ENCODE peak calls at places on chromosomes 13 and 19, in seven cellular contexts. M is memory B cell; D is SK-N-SH; X is mucosa of gallbladder; K is caudate nucleus; P is activated CD8-positive, alpha-beta memory T cell treated with anti-CD3 and anti-CD28 coated beads for 4 hours; T is NCI-H748 treated with DMSO at 0.1 percent for 48 hours. C is an unnamed sample.

GRCh38 chr19:11480081-11480926 is 542 bp downstream of the ELAVL3 start:
- DNase-seq in M (no peak), D (peak), X (no peak), K (peak), P (no peak), T (no peak), C (no peak)

GRCh38 chr19:38917921-38918491 is 6.0 kb upstream of the CCER2 start:
- DNase-seq in M (no peak), D (peak), X (no peak), K (no peak), P (no peak), T (no peak), C (no peak)

GRCh38 chr19:5230730-5231555 is 109.7 kb downstream of the PTPRS start:
- DNase-seq in M (no peak), D (no peak), X (no peak), K (no peak), P (no peak), T (no peak), C (no peak)

GRCh38 chr19:39350156-39350555 is 7.9 kb downstream of the SAMD4B start:
- DNase-seq in M (no peak), D (no peak), X (no peak), K (no peak), P (no peak), T (no peak), C (no peak)

GRCh38 chr13:93388701-93389100 is 162.1 kb downstream of the GPC6 start:
- DNase-seq in M (no peak), D (no peak), X (no peak), K (no peak), P (no peak), T (no peak), C (no peak)

GRCh38 chr13:109892101-109892500 is 105.7 kb upstream of the IRS2 start:
- DNase-seq in M (no peak), D (no peak), X (no peak), K (no peak), P (no peak), T (no peak), C (no peak)

GRCh38 chr13:42333613-42334328 is 61.8 kb downstream of the AKAP11 start:
- DNase-seq in M (no peak), D (no peak), X (no peak), K (no peak), P (no peak), T (peak), C (no peak)

GRCh38 chr13:27988520-27988919 is at the start of gene URAD:
- DNase-seq in M (no peak), D (no peak), X (no peak), K (no peak), P (no peak), T (no peak), C (no peak)

GRCh38 chr13:107124129-107124718 is 556.3 kb upstream of the ARGLU1 start:
- DNase-seq in M (no peak), D (peak), X (no peak), K (no peak), P (no peak), T (peak), C (no peak)

GRCh38 chr13:71525004-71525403 is 342.0 kb downstream of the DACH1 start:
- DNase-seq in M (no peak), D (no peak), X (no peak), K (no peak), P (no peak), T (peak), C (no peak)

GRCh38 chr13:33932765-33933406 is 114.9 kb downstream of the RFC3 start:
- DNase-seq in M (no peak), D (peak), X (no peak), K (no peak), P (no peak), T (no peak), C (no peak)

GRCh38 chr19:33390120-33390907 is 16.8 kb downstream of the CEBPG start:
- DNase-seq in M (no peak), D (peak), X (no peak), K (no peak), P (no peak), T (no peak), C (no peak)

GRCh38 chr13:91661692-91662490 is 263.5 kb downstream of the GPC5 start:
- DNase-seq in M (no peak), D (no peak), X (no peak), K (no peak), P (no peak), T (no peak), C (no peak)

GRCh38 chr13:99269627-99270252 is 11.6 kb upstream of the GPR18 start:
- DNase-seq in M (no peak), D (peak), X (no peak), K (no peak), P (peak), T (peak), C (no peak)

GRCh38 chr13:98556968-98557591 is 19.8 kb downstream of the STK24 start:
- DNase-seq in M (no peak), D (peak), X (peak), K (no peak), P (peak), T (no peak), C (no peak)

GRCh38 chr13:37364024-37364423 is 234.5 kb downstream of the POSTN start:
- DNase-seq in M (no peak), D (no peak), X (no peak), K (no peak), P (no peak), T (no peak), C (no peak)

GRCh38 chr13:80116107-80116506 is 224.8 kb downstream of the SPRY2 start:
- DNase-seq in M (no peak), D (no peak), X (no peak), K (no peak), P (no peak), T (no peak), C (no peak)

GRCh38 chr19:55253842-55254624 is 4.8 kb downstream of the PPP6R1 start:
- DNase-seq in M (peak), D (no peak), X (no peak), K (no peak), P (no peak), T (peak), C (no peak)